ENCODE peak calls at places on chromosomes 16 and 17, in seven cellular contexts. Y is thoracic aorta; B is Karpas-422; F is cardiac muscle cell; T is breast epithelium; Z is OCI-LY7; D is effector memory CD4-positive, alpha-beta T cell. W is an unnamed sample. For H3K36me3, the result is how much of the 10 kb centered on the place peaks cover.

GRCh38 chr16:54048994-54049929 is 237.3 kb downstream of the IRX3 start:
- DNase-seq in Z (no peak), Y (no peak), T (no peak), D (no peak), F (no peak), B (no peak), W (no peak)

GRCh38 chr17:64572682-64573154 is 65.9 kb downstream of the CEP95 start:
- DNase-seq in Z (no peak), D (no peak), B (peak), T (no peak), F (peak), Y (no peak), W (no peak)

GRCh38 chr17:45740553-45741330 is 43.4 kb upstream of the CRHR1 start:
- DNase-seq in Y (no peak), D (no peak), T (no peak), B (peak), F (peak), Z (peak), W (no peak)

GRCh38 chr17:38395090-38395489 is 33.2 kb upstream of the ARHGAP23 start:
- DNase-seq in F (no peak), B (no peak), Y (no peak), Z (no peak), D (no peak), T (no peak), W (no peak)

GRCh38 chr17:61414141-61414935 is 14.7 kb downstream of the TBX2 start:
- DNase-seq in B (no peak), T (peak), Z (no peak), D (no peak), F (peak), Y (no peak), W (no peak)

GRCh38 chr17:75504347-75505151 is 10.8 kb downstream of the CASKIN2 start:
- DNase-seq in Z (peak), Y (no peak), F (no peak), D (no peak), T (no peak), B (peak), W (no peak)

GRCh38 chr17:20935740-20936139 is 107.1 kb downstream of the USP22 start:
- DNase-seq in F (peak), Z (no peak), T (no peak), Y (no peak), B (no peak), D (no peak), W (no peak)

GRCh38 chr17:9645858-9646555 is 690 bp downstream of the USP43 start:
- DNase-seq in D (no peak), Y (no peak), T (peak), B (no peak), F (peak), Z (no peak), W (peak)

GRCh38 chr17:74994440-74994839 is 7.0 kb downstream of the CDR2L start:
- DNase-seq in Z (no peak), B (no peak), F (peak), Y (no peak), T (no peak), D (no peak), W (no peak)

GRCh38 chr17:71959129-71959528 is 161.7 kb upstream of the SOX9 start:
- DNase-seq in Z (peak), T (no peak), D (no peak), F (peak), B (peak), Y (no peak), W (no peak)

GRCh38 chr17:30780343-30780742 is 44.1 kb downstream of the CRLF3 start:
- DNase-seq in Y (no peak), F (no peak), D (no peak), T (no peak), B (no peak), Z (no peak), W (peak)
- H3K36me3 ChIP-seq in Y (under half), F (under half), D (under half), T (under half), B (under half), Z (half or more), W (under half)

GRCh38 chr17:16442141-16442540 is 26.8 kb downstream of the TRPV2 start:
- DNase-seq in Y (no peak), T (no peak), Z (no peak), F (peak), B (peak), D (no peak), W (no peak)

GRCh38 chr17:16443390-16444257 is 28.3 kb downstream of the TRPV2 start:
- DNase-seq in D (no peak), F (no peak), Z (no peak), T (no peak), B (peak), Y (no peak), W (peak)

GRCh38 chr17:16442594-16443389 is 27.4 kb downstream of the TRPV2 start:
- DNase-seq in B (peak), F (peak), D (no peak), Y (no peak), Z (no peak), T (no peak), W (no peak)

GRCh38 chr17:16446338-16446983 is 31.1 kb downstream of the TRPV2 start:
- DNase-seq in D (no peak), T (no peak), F (no peak), Z (no peak), B (peak), Y (no peak), W (no peak)

GRCh38 chr17:16444258-16444886 is 29.0 kb downstream of the TRPV2 start:
- DNase-seq in Z (no peak), T (no peak), B (peak), F (peak), D (no peak), Y (no peak), W (peak)
- H3K36me3 ChIP-seq in Z (half or more), T (under half), B (under half), F (under half), D (under half), Y (under half), W (under half)

GRCh38 chr17:17070931-17071330 is 28.7 kb downstream of the MPRIP start:
- DNase-seq in B (no peak), Y (no peak), D (no peak), T (no peak), F (no peak), Z (no peak), W (no peak)

GRCh38 chr17:17069849-17070248 is 27.6 kb downstream of the MPRIP start:
- DNase-seq in B (no peak), T (no peak), Z (no peak), F (no peak), D (no peak), Y (no peak), W (no peak)

GRCh38 chr17:17073006-17073626 is 30.9 kb downstream of the MPRIP start:
- DNase-seq in T (no peak), Z (no peak), D (no peak), F (no peak), Y (no peak), B (no peak), W (no peak)

GRCh38 chr17:17072546-17072945 is 30.3 kb downstream of the MPRIP start:
- DNase-seq in F (no peak), T (no peak), B (no peak), D (no peak), Y (no peak), Z (no peak), W (no peak)

GRCh38 chr17:17071531-17072360 is 29.5 kb downstream of the MPRIP start:
- DNase-seq in T (no peak), F (no peak), Y (no peak), D (no peak), Z (no peak), B (no peak), W (no peak)
- H3K36me3 ChIP-seq in T (under half), F (under half), Y (under half), D (under half), Z (under half), B (under half), W (under half)

GRCh38 chr17:31621566-31621965 is 230.1 kb downstream of the RAB11FIP4 start:
- DNase-seq in Y (no peak), B (no peak), Z (no peak), D (no peak), T (no peak), F (no peak), W (no peak)
- H3K36me3 ChIP-seq in Y (under half), B (under half), Z (under half), D (under half), T (under half), F (under half), W (under half)

GRCh38 chr16:64017789-64018188 is 1104.1 kb downstream of the CDH11 start:
- DNase-seq in D (no peak), T (no peak), Y (no peak), F (no peak), Z (no peak), B (no peak), W (no peak)

GRCh38 chr16:64019339-64019738 is 1102.5 kb downstream of the CDH11 start:
- DNase-seq in F (no peak), Y (no peak), T (no peak), B (no peak), D (no peak), Z (no peak), W (no peak)
- H3K36me3 ChIP-seq in F (under half), Y (under half), T (under half), B (under half), D (under half), Z (under half), W (under half)

DNA sequence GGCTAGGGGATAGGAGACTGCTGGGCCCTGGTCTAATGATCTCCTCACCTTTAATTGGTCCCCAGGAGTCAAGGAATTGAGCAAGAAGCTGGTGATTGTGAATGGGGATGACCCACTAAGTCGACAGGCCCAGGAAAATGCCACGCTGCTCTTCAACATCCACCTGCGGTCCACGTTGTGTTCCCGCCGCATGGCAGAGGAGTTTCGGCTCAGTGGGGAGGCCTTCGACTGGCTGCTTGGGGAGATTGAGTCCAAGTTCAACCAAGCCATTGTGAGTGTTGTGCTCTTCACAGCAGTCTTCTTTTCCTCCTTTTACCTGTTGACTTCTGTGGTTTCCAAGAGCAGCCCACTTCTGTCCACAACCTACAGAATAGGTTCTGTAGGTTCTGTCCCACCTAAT is 19.4 kb downstream of the POLR2A start:
- DNase-seq in T (no peak), B (no peak), Z (no peak), F (no peak), Y (no peak), D (no peak), W (no peak)
- H3K36me3 ChIP-seq in T (under half), B (half or more), Z (half or more), F (half or more), Y (half or more), D (half or more), W (under half)

W was measured in GM06990.